ENCODE peak calls at places on chromosomes 1 and 21, in five cellular contexts. N is OCI-LY7, O is DND-41, J is fibroblast of mammary gland, K is HFF-Myc. G is an unnamed sample.

GRCh38 chr1:50599546-50599945 is 176.3 kb upstream of the DMRTA2 start:
- DNase-seq in N (no peak), O (no peak), J (no peak), K (no peak), G (no peak)

GRCh38 chr21:14603202-14603601 is 57.1 kb upstream of the SAMSN1 start:
- DNase-seq in N (no peak), O (no peak), J (peak), K (no peak), G (no peak)

GRCh38 chr1:106080608-106081325 is 975.7 kb upstream of the PRMT6 start:
- DNase-seq in N (no peak), O (no peak), J (no peak), K (no peak), G (no peak)

GRCh38 chr1:183194527-183195145 is 8.6 kb downstream of the LAMC2 start:
- DNase-seq in N (no peak), O (peak), J (no peak), K (no peak), G (no peak)

GRCh38 chr1:200872446-200873115 is at the start of gene GPR25:
- DNase-seq in N (no peak), O (no peak), J (no peak), K (no peak), G (no peak)

GRCh38 chr1:207084701-207085180 is 3.9 kb upstream of the C4BPB start:
- DNase-seq in N (peak), O (peak), J (peak), K (peak), G (no peak)

GRCh38 chr1:19169642-19170041 is 40.4 kb downstream of the UBR4 start:
- DNase-seq in N (no peak), O (no peak), J (peak), K (no peak), G (no peak)

GRCh38 chr1:155968670-155969069 is 9.7 kb downstream of the ARHGEF2 start:
- DNase-seq in N (no peak), O (no peak), J (no peak), K (no peak), G (no peak)

GRCh38 chr21:25338415-25338814 is 268.9 kb downstream of the MRPL39 start:
- DNase-seq in N (no peak), O (no peak), J (no peak), K (no peak), G (no peak)

GRCh38 chr1:115332813-115333608 is 5.0 kb downstream of the NGF start:
- DNase-seq in N (no peak), O (peak), J (peak), K (no peak), G (peak)
- H3K4me3 ChIP-seq in N (no peak), O (no peak), J (no peak), K (no peak), G (no peak)

DNA sequence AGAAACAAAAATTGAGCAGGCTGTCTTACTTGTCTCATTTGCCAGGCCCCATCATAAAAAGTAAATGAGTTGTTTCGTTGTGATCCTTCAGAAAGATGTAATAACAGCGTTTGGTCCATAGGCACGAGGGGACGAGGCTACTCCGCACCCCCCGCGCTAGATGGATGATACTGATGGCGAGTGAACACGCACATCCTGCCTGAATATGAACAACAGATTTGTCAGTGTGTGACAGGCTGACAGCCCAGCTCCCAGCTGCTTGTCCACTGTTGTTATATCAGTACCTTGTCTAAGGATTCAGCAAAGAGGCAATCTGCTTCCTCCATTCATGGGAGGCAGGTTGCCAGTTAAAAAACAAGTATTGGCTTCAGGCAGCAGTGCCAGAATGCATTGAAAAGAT is 223.5 kb downstream of the GPATCH2 start:
- DNase-seq in N (no peak), O (no peak), J (peak), K (no peak), G (no peak)
- TF ChIP-seq CTCF in N (no peak), O (no peak), J (no peak), K (no peak), G (no peak)

GRCh38 chr1:59366352-59366751 is 69.5 kb downstream of the FGGY start:
- DNase-seq in N (no peak), O (no peak), J (peak), K (no peak), G (no peak)

GRCh38 chr1:59368007-59368670 is 71.2 kb downstream of the FGGY start:
- DNase-seq in N (no peak), O (no peak), J (no peak), K (no peak), G (no peak)

GRCh38 chr1:59364012-59364411 is 67.1 kb downstream of the FGGY start:
- DNase-seq in N (no peak), O (no peak), J (no peak), K (no peak), G (no peak)

GRCh38 chr1:59361766-59362165 is 64.9 kb downstream of the FGGY start:
- DNase-seq in N (no peak), O (no peak), J (peak), K (no peak), G (no peak)

GRCh38 chr1:59367269-59368006 is 70.5 kb downstream of the FGGY start:
- DNase-seq in N (no peak), O (no peak), J (peak), K (no peak), G (peak)
- H3K4me3 ChIP-seq in N (no peak), O (no peak), J (no peak), K (no peak), G (no peak)

GRCh38 chr21:29335720-29336119 is 37.0 kb downstream of the BACH1 start:
- DNase-seq in N (no peak), O (no peak), J (peak), K (no peak), G (no peak)
- TF ChIP-seq CTCF in N (peak), O (peak), J (no peak), K (no peak), G (peak)

GRCh38 chr1:9908846-9909221 is 1.2 kb downstream of the CTNNBIP1 start:
- DNase-seq in N (no peak), O (no peak), J (no peak), K (no peak), G (no peak)
- H3K4me3 ChIP-seq in N (peak), O (no peak), J (peak), K (peak), G (peak)

DNA sequence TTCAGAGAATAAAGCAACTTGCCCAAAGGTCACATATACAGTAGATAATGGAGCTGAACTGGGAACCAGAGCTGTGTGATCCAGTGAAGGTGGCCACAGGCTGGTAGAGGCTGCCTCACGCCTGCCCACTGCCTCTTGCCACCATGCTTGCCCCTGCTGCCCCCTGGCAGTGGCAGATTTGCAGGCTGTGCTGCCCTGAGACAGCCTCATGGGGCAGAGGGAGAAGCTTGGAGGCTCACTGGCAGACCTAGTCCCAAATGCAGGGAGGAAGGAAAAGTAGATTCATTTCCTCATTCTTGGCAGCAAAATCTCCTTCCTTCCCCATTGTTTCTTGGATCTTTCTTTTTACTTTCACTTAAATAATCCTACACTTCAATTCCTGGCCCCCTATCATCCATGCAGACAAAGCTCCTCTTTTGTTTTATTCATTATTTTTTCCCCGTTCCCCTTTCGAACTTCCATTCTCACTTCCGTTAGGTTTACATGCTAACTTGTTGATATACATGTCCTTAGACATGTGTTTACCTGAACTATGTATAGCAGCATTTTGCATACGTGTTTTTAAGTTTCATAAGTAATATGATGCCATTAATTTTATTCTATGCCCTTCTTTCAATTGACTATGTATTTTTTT is 66.9 kb upstream of the LYST start:
- DNase-seq in N (no peak), O (no peak), J (no peak), K (no peak), G (no peak)
- TF ChIP-seq CTCF in N (no peak), O (no peak), J (no peak), K (no peak), G (peak)